ENCODE peak calls at places on chromosomes 7 and 10, in four cellular contexts. K is neuronal stem cell, H is H1, S is trophoblast cell. D is an unnamed sample.

GRCh38 chr10:101557541-101557940 is 30.5 kb downstream of the POLL start:
- DNase-seq in K (no peak), H (no peak), S (no peak), D (no peak)

GRCh38 chr7:13724631-13725566 is 264.6 kb downstream of the ETV1 start:
- DNase-seq in K (no peak), H (no peak), S (no peak), D (no peak)

GRCh38 chr7:91565499-91566331 is 301.5 kb downstream of the FZD1 start:
- DNase-seq in K (no peak), H (no peak), S (no peak), D (no peak)

GRCh38 chr10:48670978-48671913 is 13.4 kb upstream of the WDFY4 start:
- DNase-seq in K (peak; percentile 32), H (peak; percentile 63), S (no peak), D (peak; percentile 71)

GRCh38 chr7:46178685-46179084 is 257.6 kb upstream of the IGFBP3 start:
- DNase-seq in K (no peak), H (no peak), S (no peak), D (no peak)

GRCh38 chr10:79061441-79062315 is 7.1 kb upstream of the ZMIZ1 start:
- DNase-seq in K (no peak), H (no peak), S (no peak), D (no peak)

GRCh38 chr7:22671177-22671879 is 55.7 kb upstream of the IL6 start:
- DNase-seq in K (no peak), H (no peak), S (no peak), D (no peak)

GRCh38 chr7:102814025-102814471 is 65.2 kb downstream of the FAM185A start:
- DNase-seq in K (no peak), H (no peak), S (no peak), D (no peak)

GRCh38 chr10:28241766-28242399 is 61.0 kb downstream of the MPP7 start:
- DNase-seq in K (peak; percentile 55), H (no peak), S (peak; percentile 36), D (no peak)

GRCh38 chr7:15326044-15326644 is 235.7 kb downstream of the AGMO start:
- DNase-seq in K (no peak), H (no peak), S (no peak), D (no peak)

GRCh38 chr7:75573477-75574019 is 81.4 kb downstream of the SPDYE5 start:
- DNase-seq in K (no peak), H (no peak), S (no peak), D (no peak)

GRCh38 chr10:103933557-103934121 is 15.7 kb upstream of the STN1 start:
- DNase-seq in K (no peak), H (no peak), S (no peak), D (no peak)
- H3K14ac ChIP-seq in K (no peak overlapping the region), H (no peak overlapping the region), S (no peak overlapping the region), D (no peak overlapping the region)

DNA sequence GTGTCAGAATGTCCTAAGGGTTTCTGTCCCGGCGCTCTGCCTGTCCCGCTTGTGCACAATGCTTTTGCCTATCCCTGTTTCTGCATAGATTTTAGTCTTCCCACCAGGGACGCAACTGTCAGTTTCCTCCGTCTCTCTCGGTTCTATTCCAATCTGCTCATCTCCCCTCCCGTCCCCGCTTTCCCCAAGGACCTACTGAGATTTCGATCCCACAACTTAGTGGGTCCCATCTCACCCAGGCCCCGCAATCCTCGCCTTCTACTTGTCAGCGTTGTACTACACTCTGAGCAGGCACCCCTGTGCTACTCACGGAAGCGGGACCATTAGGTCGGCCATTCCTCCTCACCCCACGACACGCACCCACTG is 519 bp upstream of the ZNF655 start:
- DNase-seq in K (no peak), H (no peak), S (peak; percentile 4), D (no peak)
- H2AK5ac ChIP-seq in K (peak overlapping the region; percentile 96), H (no peak overlapping the region), S (peak overlapping the region; percentile 96), D (no peak overlapping the region)

GRCh38 chr7:77310982-77311381 is 105.2 kb downstream of the GSAP start:
- DNase-seq in K (no peak), H (no peak), S (no peak), D (no peak)

GRCh38 chr7:77309714-77310220 is 106.4 kb downstream of the GSAP start:
- DNase-seq in K (no peak), H (no peak), S (peak; percentile 18), D (no peak)

GRCh38 chr7:77308792-77309191 is 107.4 kb downstream of the GSAP start:
- DNase-seq in K (no peak), H (no peak), S (peak; percentile 95), D (no peak)

GRCh38 chr7:77306231-77307067 is 106.8 kb upstream of the FGL2 start:
- DNase-seq in K (no peak), H (no peak), S (no peak), D (no peak)
- H3K14ac ChIP-seq in K (no peak overlapping the region), H (no peak overlapping the region), S (no peak overlapping the region), D (no peak overlapping the region)

GRCh38 chr7:16989883-16990413 is 108.2 kb upstream of the AGR3 start:
- DNase-seq in K (no peak), H (no peak), S (peak; percentile 89), D (no peak)
- H2AK5ac ChIP-seq in K (no peak overlapping the region), H (no peak overlapping the region), S (no peak overlapping the region), D (no peak overlapping the region)

GRCh38 chr10:35367991-35368390 is 31.7 kb downstream of the CCNY start:
- DNase-seq in K (no peak), H (no peak), S (no peak), D (no peak)
- H3K14ac ChIP-seq in K (no peak overlapping the region), H (no peak overlapping the region), S (no peak overlapping the region), D (no peak overlapping the region)

GRCh38 chr7:151731022-151731441 is 145.9 kb downstream of the PRKAG2 start:
- DNase-seq in K (no peak), H (no peak), S (no peak), D (no peak)
- H2AK5ac ChIP-seq in K (peak overlapping the region; percentile 44), H (no peak overlapping the region), S (no peak overlapping the region), D (no peak overlapping the region)

D was measured in H9.